ENCODE peak calls at places on chromosomes 13 and 19, in seven cellular contexts. O, Z, L, S, M, A and R are unnamed samples.

GRCh38 chr19:16871870-16872269 is 16.9 kb upstream of the F2RL3 start:
- DNase-seq in Z (no peak), A (no peak), L (no peak), M (no peak), O (no peak), S (no peak), R (no peak)

GRCh38 chr13:92602560-92602959 is 624.0 kb upstream of the GPC6 start:
- DNase-seq in M (no peak), L (no peak), O (no peak), Z (peak), S (no peak), A (no peak), R (peak)

GRCh38 chr19:33229962-33230361 is 4.3 kb upstream of the SLC7A10 start:
- DNase-seq in O (no peak), S (no peak), Z (no peak), L (no peak), M (no peak), A (no peak), R (no peak)

GRCh38 chr13:99018418-99019180 is 40.7 kb upstream of the DOCK9 start:
- DNase-seq in L (no peak), S (no peak), O (peak), M (no peak), Z (peak), A (no peak), R (peak)

GRCh38 chr19:33283578-33283977 is 18.8 kb downstream of the CEBPA start:
- DNase-seq in Z (no peak), S (no peak), A (no peak), M (no peak), L (no peak), O (no peak), R (no peak)

GRCh38 chr13:45219123-45219891 is 18.5 kb upstream of the KCTD4 start:
- DNase-seq in Z (no peak), A (no peak), L (no peak), S (no peak), O (peak), M (no peak), R (no peak)

GRCh38 chr19:47353307-47353712 is 4.2 kb downstream of the DHX34 start:
- DNase-seq in M (no peak), O (no peak), Z (no peak), A (no peak), S (no peak), L (no peak), R (no peak)

GRCh38 chr19:28569132-28570114 is 643.5 kb downstream of the UQCRFS1 start:
- DNase-seq in S (no peak), Z (no peak), O (no peak), M (no peak), A (no peak), L (no peak), R (no peak)

GRCh38 chr19:43699506-43700367 is 16.1 kb upstream of the IRGC start:
- DNase-seq in Z (peak), O (peak), S (no peak), A (peak), M (no peak), L (no peak), R (peak)

GRCh38 chr19:33194527-33194883 is 375 bp downstream of the LRP3 start:
- DNase-seq in S (no peak), L (no peak), Z (peak), O (no peak), M (no peak), A (peak), R (no peak)

GRCh38 chr13:32582281-32582680 is 4.0 kb upstream of the PDS5B start:
- DNase-seq in O (no peak), S (no peak), M (no peak), L (no peak), Z (no peak), A (no peak), R (no peak)

GRCh38 chr13:91020635-91021034 is 326.9 kb upstream of the MIR17HG start:
- DNase-seq in O (no peak), S (no peak), Z (no peak), A (no peak), M (no peak), L (no peak), R (no peak)

GRCh38 chr19:2476451-2477140 is 669 bp downstream of the GADD45B start:
- DNase-seq in M (peak), S (peak), L (no peak), A (peak), O (peak), Z (peak), R (peak)

GRCh38 chr13:73168226-73168992 is 109.6 kb downstream of the KLF5 start:
- DNase-seq in L (no peak), A (no peak), S (no peak), M (no peak), O (peak), Z (peak), R (no peak)